ENCODE peak calls at places on chromosomes 16 and 17, in four cellular contexts. One of them, this sample, is unnamed.

GRCh38 chr17:55299890-55300289 is 35.1 kb downstream of the HLF start:
- DNase-seq in IMR-90: no peak
- DNase-seq in fibroblast of villous mesenchyme: no peak
- DNase-seq in left ventricle myocardium inferior: no peak
- DNase-seq in this sample: no peak

GRCh38 chr16:87231295-87231694 is 85.9 kb downstream of the C16orf95 start:
- DNase-seq in IMR-90: no peak
- DNase-seq in fibroblast of villous mesenchyme: no peak
- DNase-seq in left ventricle myocardium inferior: no peak
- DNase-seq in this sample: no peak

GRCh38 chr17:75625813-75626486 is 7.3 kb upstream of the SMIM5 start:
- DNase-seq in IMR-90: peak; percentile 4
- DNase-seq in fibroblast of villous mesenchyme: peak; percentile 11
- DNase-seq in left ventricle myocardium inferior: no peak
- DNase-seq in this sample: no peak

GRCh38 chr16:5693426-5693825 is 595.8 kb upstream of the EEF2KMT start:
- DNase-seq in IMR-90: no peak
- DNase-seq in fibroblast of villous mesenchyme: no peak
- DNase-seq in left ventricle myocardium inferior: no peak
- DNase-seq in this sample: no peak

GRCh38 chr17:79950711-79951110 is 85.0 kb downstream of the TBC1D16 start:
- DNase-seq in IMR-90: no peak
- DNase-seq in fibroblast of villous mesenchyme: no peak
- DNase-seq in left ventricle myocardium inferior: no peak
- DNase-seq in this sample: no peak

GRCh38 chr16:87694441-87695125 is 71.2 kb downstream of the KLHDC4 start:
- DNase-seq in IMR-90: no peak
- DNase-seq in fibroblast of villous mesenchyme: no peak
- DNase-seq in left ventricle myocardium inferior: no peak
- DNase-seq in this sample: no peak

GRCh38 chr16:9015489-9015888 is 51.8 kb upstream of the USP7 start:
- DNase-seq in IMR-90: no peak
- DNase-seq in fibroblast of villous mesenchyme: no peak
- DNase-seq in left ventricle myocardium inferior: no peak
- DNase-seq in this sample: no peak

GRCh38 chr16:47687694-47688093 is 226.6 kb downstream of the PHKB start:
- DNase-seq in IMR-90: peak; percentile 15
- DNase-seq in fibroblast of villous mesenchyme: no peak
- DNase-seq in left ventricle myocardium inferior: no peak
- DNase-seq in this sample: no peak

GRCh38 chr16:24758373-24758772 is 28.9 kb downstream of the TNRC6A start:
- DNase-seq in IMR-90: peak; percentile 47
- DNase-seq in fibroblast of villous mesenchyme: no peak
- DNase-seq in left ventricle myocardium inferior: no peak
- DNase-seq in this sample: no peak

GRCh38 chr17:82859431-82860403 is 19.9 kb upstream of the ZNF750 start:
- DNase-seq in IMR-90: peak; percentile 70
- DNase-seq in fibroblast of villous mesenchyme: peak; percentile 88
- DNase-seq in left ventricle myocardium inferior: no peak
- DNase-seq in this sample: peak; percentile 39

GRCh38 chr17:32590974-32591373 is 104.2 kb downstream of the CDK5R1 start:
- DNase-seq in IMR-90: no peak
- DNase-seq in fibroblast of villous mesenchyme: no peak
- DNase-seq in left ventricle myocardium inferior: no peak
- DNase-seq in this sample: no peak

GRCh38 chr17:62705116-62705515 is 77.6 kb downstream of the MRC2 start:
- DNase-seq in IMR-90: no peak
- DNase-seq in fibroblast of villous mesenchyme: no peak
- DNase-seq in left ventricle myocardium inferior: no peak
- DNase-seq in this sample: no peak

GRCh38 chr16:86794216-86794864 is 216.0 kb downstream of the FOXL1 start:
- DNase-seq in IMR-90: no peak
- DNase-seq in fibroblast of villous mesenchyme: no peak
- DNase-seq in left ventricle myocardium inferior: no peak
- DNase-seq in this sample: no peak

GRCh38 chr16:31072540-31073072 is 1.4 kb downstream of the ZNF668 start:
- DNase-seq in IMR-90: peak; percentile 69
- DNase-seq in fibroblast of villous mesenchyme: peak; percentile 46
- DNase-seq in left ventricle myocardium inferior: no peak
- DNase-seq in this sample: peak; percentile 41

GRCh38 chr16:12006637-12007036 is 30.1 kb downstream of the SNX29 start:
- DNase-seq in IMR-90: no peak
- DNase-seq in fibroblast of villous mesenchyme: no peak
- DNase-seq in left ventricle myocardium inferior: no peak
- DNase-seq in this sample: no peak

GRCh38 chr16:81469710-81470481 is 25.3 kb downstream of the CMIP start:
- DNase-seq in IMR-90: no peak
- DNase-seq in fibroblast of villous mesenchyme: no peak
- DNase-seq in left ventricle myocardium inferior: peak; percentile 39
- DNase-seq in this sample: no peak

GRCh38 chr16:12639044-12639443 is 164.6 kb downstream of the CPPED1 start:
- DNase-seq in IMR-90: peak; percentile 39
- DNase-seq in fibroblast of villous mesenchyme: peak; percentile 35
- DNase-seq in left ventricle myocardium inferior: no peak
- DNase-seq in this sample: peak; percentile 79

GRCh38 chr16:85894266-85894665 is 4.7 kb upstream of the IRF8 start:
- DNase-seq in IMR-90: no peak
- DNase-seq in fibroblast of villous mesenchyme: no peak
- DNase-seq in left ventricle myocardium inferior: no peak
- DNase-seq in this sample: no peak

GRCh38 chr16:81798311-81799137 is 19.4 kb downstream of the PLCG2 start:
- DNase-seq in IMR-90: no peak
- DNase-seq in fibroblast of villous mesenchyme: no peak
- DNase-seq in left ventricle myocardium inferior: no peak
- DNase-seq in this sample: no peak

GRCh38 chr17:81599719-81600486 is 37.0 kb downstream of the NPLOC4 start:
- DNase-seq in IMR-90: peak; percentile 56
- DNase-seq in fibroblast of villous mesenchyme: peak; percentile 62
- DNase-seq in left ventricle myocardium inferior: peak; percentile 58
- DNase-seq in this sample: peak; percentile 77

GRCh38 chr17:77118251-77118928 is 22.4 kb upstream of the SEC14L1 start:
- DNase-seq in IMR-90: no peak
- DNase-seq in fibroblast of villous mesenchyme: no peak
- DNase-seq in left ventricle myocardium inferior: peak; percentile 28
- DNase-seq in this sample: no peak

GRCh38 chr16:25988089-25988488 is 296.3 kb downstream of the HS3ST4 start:
- DNase-seq in IMR-90: no peak
- DNase-seq in fibroblast of villous mesenchyme: no peak
- DNase-seq in left ventricle myocardium inferior: no peak
- DNase-seq in this sample: no peak

GRCh38 chr17:79627184-79627765 is 16.4 kb upstream of the RBFOX3 start:
- DNase-seq in IMR-90: no peak
- DNase-seq in fibroblast of villous mesenchyme: no peak
- DNase-seq in left ventricle myocardium inferior: no peak
- DNase-seq in this sample: no peak

GRCh38 chr16:85567101-85567866 is 45.8 kb upstream of the GSE1 start:
- DNase-seq in IMR-90: no peak
- DNase-seq in fibroblast of villous mesenchyme: no peak
- DNase-seq in left ventricle myocardium inferior: no peak
- DNase-seq in this sample: no peak

GRCh38 chr16:11759163-11759834 is 16.6 kb upstream of the TXNDC11 start:
- DNase-seq in IMR-90: no peak
- DNase-seq in fibroblast of villous mesenchyme: no peak
- DNase-seq in left ventricle myocardium inferior: no peak
- DNase-seq in this sample: no peak

GRCh38 chr16:705748-706188 is at the start of gene FBXL16:
- DNase-seq in IMR-90: no peak
- DNase-seq in fibroblast of villous mesenchyme: no peak
- DNase-seq in left ventricle myocardium inferior: no peak
- DNase-seq in this sample: no peak

GRCh38 chr16:630024-630814 is 566 bp upstream of the WFIKKN1 start:
- DNase-seq in IMR-90: no peak
- DNase-seq in fibroblast of villous mesenchyme: no peak
- DNase-seq in left ventricle myocardium inferior: no peak
- DNase-seq in this sample: no peak

GRCh38 chr17:74786411-74787097 is 10.4 kb upstream of the NAT9 start:
- DNase-seq in IMR-90: no peak
- DNase-seq in fibroblast of villous mesenchyme: no peak
- DNase-seq in left ventricle myocardium inferior: no peak
- DNase-seq in this sample: no peak

GRCh38 chr16:87854907-87855683 is 14.2 kb downstream of the SLC7A5 start:
- DNase-seq in IMR-90: no peak
- DNase-seq in fibroblast of villous mesenchyme: no peak
- DNase-seq in left ventricle myocardium inferior: no peak
- DNase-seq in this sample: no peak

GRCh38 chr17:34474706-34475105 is 104.7 kb upstream of the TMEM132E start:
- DNase-seq in IMR-90: no peak
- DNase-seq in fibroblast of villous mesenchyme: no peak
- DNase-seq in left ventricle myocardium inferior: no peak
- DNase-seq in this sample: no peak

GRCh38 chr16:57226701-57227621 is 18.1 kb upstream of the ARL2BP start:
- DNase-seq in IMR-90: no peak
- DNase-seq in fibroblast of villous mesenchyme: peak; percentile 30
- DNase-seq in left ventricle myocardium inferior: no peak
- DNase-seq in this sample: peak; percentile 13

GRCh38 chr16:27491894-27492587 is 57.7 kb downstream of the GTF3C1 start:
- DNase-seq in IMR-90: no peak
- DNase-seq in fibroblast of villous mesenchyme: no peak
- DNase-seq in left ventricle myocardium inferior: no peak
- DNase-seq in this sample: no peak

DNA sequence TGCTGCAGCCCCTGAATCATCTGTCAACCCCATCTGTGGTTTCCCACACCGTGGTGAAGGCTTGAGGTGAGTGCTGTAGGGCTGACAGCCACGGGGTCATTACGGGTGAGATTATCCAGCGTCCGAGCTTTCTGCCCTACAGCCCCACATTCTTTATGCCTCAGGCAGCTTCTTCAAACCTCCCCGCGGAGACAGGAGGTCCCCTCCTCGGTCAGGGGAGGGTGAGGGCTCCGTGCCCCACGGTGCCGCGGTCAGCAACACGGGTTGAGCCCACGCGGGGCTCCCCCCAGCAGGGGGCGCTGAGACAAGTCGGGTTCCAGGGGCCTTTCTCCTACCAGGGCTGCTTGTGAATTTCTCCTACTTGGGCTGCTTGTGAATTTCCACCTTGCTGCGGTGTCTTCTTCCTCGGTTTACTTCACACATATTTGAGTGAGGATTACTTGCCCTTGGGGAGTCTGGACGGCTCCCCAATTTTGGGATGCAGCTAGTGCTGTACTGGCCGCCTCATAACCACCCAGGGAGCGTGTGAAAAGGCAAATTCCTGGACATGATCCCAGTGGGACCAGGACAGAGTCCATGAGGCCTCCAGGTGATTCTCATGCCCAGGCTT is 18.1 kb upstream of the WFIKKN2 start:
- DNase-seq in IMR-90: no peak
- DNase-seq in fibroblast of villous mesenchyme: peak; percentile 29
- DNase-seq in left ventricle myocardium inferior: peak; percentile 49
- DNase-seq in this sample: no peak
- H3K4me3 ChIP-seq in IMR-90: no peak overlapping the region
- H3K4me3 ChIP-seq in fibroblast of villous mesenchyme: no peak overlapping the region
- H3K4me3 ChIP-seq in left ventricle myocardium inferior: peak overlapping the region; percentile 23
- H3K4me3 ChIP-seq in this sample: no peak overlapping the region

GRCh38 chr17:8889458-8890210 is 22.2 kb upstream of the PIK3R6 start:
- DNase-seq in IMR-90: no peak
- DNase-seq in fibroblast of villous mesenchyme: no peak
- DNase-seq in left ventricle myocardium inferior: no peak
- DNase-seq in this sample: no peak

GRCh38 chr17:8888704-8889302 is 21.3 kb upstream of the PIK3R6 start:
- DNase-seq in IMR-90: no peak
- DNase-seq in fibroblast of villous mesenchyme: no peak
- DNase-seq in left ventricle myocardium inferior: no peak
- DNase-seq in this sample: no peak

GRCh38 chr17:8890671-8891070 is 23.2 kb upstream of the PIK3R6 start:
- DNase-seq in IMR-90: no peak
- DNase-seq in fibroblast of villous mesenchyme: no peak
- DNase-seq in left ventricle myocardium inferior: no peak
- DNase-seq in this sample: no peak

GRCh38 chr17:8885968-8886674 is 18.6 kb upstream of the PIK3R6 start:
- DNase-seq in IMR-90: no peak
- DNase-seq in fibroblast of villous mesenchyme: no peak
- DNase-seq in left ventricle myocardium inferior: no peak
- DNase-seq in this sample: no peak

GRCh38 chr17:8887834-8888703 is 20.6 kb upstream of the PIK3R6 start:
- DNase-seq in IMR-90: no peak
- DNase-seq in fibroblast of villous mesenchyme: peak; percentile 41
- DNase-seq in left ventricle myocardium inferior: peak; percentile 52
- DNase-seq in this sample: peak; percentile 28
- TF ChIP-seq CTCF in IMR-90: no peak
- TF ChIP-seq CTCF in fibroblast of villous mesenchyme: peak; percentile 38
- TF ChIP-seq CTCF in left ventricle myocardium inferior: peak; percentile 60
- TF ChIP-seq CTCF in this sample: peak; percentile 49

GRCh38 chr17:60135951-60136666 is 13.7 kb upstream of the CA4 start:
- DNase-seq in IMR-90: no peak
- DNase-seq in fibroblast of villous mesenchyme: no peak
- DNase-seq in left ventricle myocardium inferior: no peak
- DNase-seq in this sample: no peak
- H3K4me3 ChIP-seq in IMR-90: no peak overlapping the region
- H3K4me3 ChIP-seq in fibroblast of villous mesenchyme: peak overlapping the region; percentile 87
- H3K4me3 ChIP-seq in left ventricle myocardium inferior: peak overlapping the region; percentile 95
- H3K4me3 ChIP-seq in this sample: peak overlapping the region; percentile 91

GRCh38 chr17:17590141-17590735 is 1.3 kb downstream of the PEMT start:
- DNase-seq in IMR-90: no peak
- DNase-seq in fibroblast of villous mesenchyme: no peak
- DNase-seq in left ventricle myocardium inferior: no peak
- DNase-seq in this sample: no peak

GRCh38 chr17:17590883-17591407 is 563 bp downstream of the PEMT start:
- DNase-seq in IMR-90: no peak
- DNase-seq in fibroblast of villous mesenchyme: no peak
- DNase-seq in left ventricle myocardium inferior: no peak
- DNase-seq in this sample: no peak

GRCh38 chr17:17593222-17593620 is 1.7 kb upstream of the PEMT start:
- DNase-seq in IMR-90: no peak
- DNase-seq in fibroblast of villous mesenchyme: no peak
- DNase-seq in left ventricle myocardium inferior: no peak
- DNase-seq in this sample: no peak

GRCh38 chr17:17587614-17588336 is 3.7 kb downstream of the PEMT start:
- DNase-seq in IMR-90: no peak
- DNase-seq in fibroblast of villous mesenchyme: peak; percentile 32
- DNase-seq in left ventricle myocardium inferior: no peak
- DNase-seq in this sample: peak; percentile 54

DNA sequence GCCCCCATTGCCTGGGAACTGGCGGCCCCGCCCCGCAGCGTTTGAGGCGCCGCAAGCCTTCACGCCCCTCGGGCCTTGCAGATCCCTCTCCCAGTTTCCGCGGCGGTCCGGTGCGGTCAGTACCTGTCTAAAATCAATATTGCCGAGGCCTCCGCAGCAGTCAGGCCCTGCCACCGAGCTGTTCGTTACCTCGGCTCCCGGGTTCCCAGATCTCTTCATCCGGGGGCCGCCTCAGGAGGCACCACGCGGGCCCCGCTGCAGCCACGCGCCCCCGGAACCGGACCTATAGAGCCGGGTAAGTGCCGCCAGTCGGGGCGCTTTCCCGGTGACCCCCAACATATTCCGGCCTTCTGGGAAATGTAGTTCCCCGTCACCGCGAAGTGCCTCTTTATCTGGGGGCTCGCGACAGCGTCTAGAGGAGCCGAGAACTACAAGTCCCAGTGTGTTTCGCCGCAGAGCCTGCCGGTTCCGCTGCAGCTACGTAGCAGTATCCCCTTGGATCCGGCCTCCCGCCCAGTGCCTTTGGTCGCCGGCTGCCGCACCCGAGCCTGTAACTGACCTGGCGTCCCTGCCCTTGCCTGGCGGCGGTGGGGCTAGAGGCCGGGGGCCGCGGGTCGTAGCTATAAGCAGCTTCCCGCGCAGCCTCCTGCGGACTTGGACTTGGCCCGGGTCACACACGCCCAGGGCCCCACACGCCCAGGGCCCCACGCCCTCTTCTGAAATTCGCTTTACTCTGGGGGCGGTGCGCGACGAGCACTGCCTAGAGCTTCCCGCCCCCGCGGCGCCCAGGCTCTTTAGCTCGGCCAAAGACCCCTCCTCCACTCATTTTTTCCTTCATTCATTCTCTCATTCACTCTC is at the start of gene PEMT:
- DNase-seq in IMR-90: peak; percentile 99
- DNase-seq in fibroblast of villous mesenchyme: peak; percentile 99
- DNase-seq in left ventricle myocardium inferior: peak; percentile 96
- DNase-seq in this sample: peak; percentile 99
- TF ChIP-seq CTCF in IMR-90: peak; percentile 7
- TF ChIP-seq CTCF in fibroblast of villous mesenchyme: no peak
- TF ChIP-seq CTCF in left ventricle myocardium inferior: no peak
- TF ChIP-seq CTCF in this sample: no peak